ENCODE peak calls at places on chromosomes 7 and 10, in ten cellular contexts. Y is amygdala; P is T-cell; M is stimulated activated CD8-positive, alpha-beta memory T cell treated with anti-CD3 and anti-CD28 coated beads, Interleukin-15, amount 100 ng/mL, for 1 hour; X is brain microvascular endothelial cell; S is mucosa of gallbladder; C is non-pigmented ciliary epithelial cell; J is psoas muscle; D is NCI-H2171 treated with DMSO at 0.1 percent for 48 hours; Z is activated CD4-positive, alpha-beta T cell treated with anti-CD3 and anti-CD28 coated beads for 4 hours. T is an unnamed sample.

GRCh38 chr10:947051-947450 is 15.5 kb upstream of the LARP4B start:
- DNase-seq in J (no peak), M (no peak), Y (no peak), Z (no peak), S (no peak), D (no peak), C (no peak), P (no peak), X (no peak), T (no peak)

GRCh38 chr7:38424750-38425463 is 151.5 kb upstream of the TARP start:
- DNase-seq in P (no peak), M (no peak), Z (no peak), J (no peak), D (peak), C (no peak), X (no peak), S (no peak), Y (no peak), T (no peak)

GRCh38 chr10:964321-964987 is 23.8 kb upstream of the GTPBP4 start:
- DNase-seq in J (no peak), M (no peak), D (no peak), C (no peak), X (no peak), P (no peak), Y (no peak), S (no peak), Z (no peak), T (no peak)

GRCh38 chr10:78950656-78951587 is 117.8 kb upstream of the ZMIZ1 start:
- DNase-seq in J (no peak), D (peak), Y (no peak), C (no peak), M (no peak), S (no peak), X (no peak), P (no peak), Z (no peak), T (no peak)

GRCh38 chr10:70227548-70228320 is 5.5 kb downstream of the PPA1 start:
- DNase-seq in Y (no peak), M (no peak), C (no peak), Z (no peak), X (no peak), S (peak), D (peak), J (no peak), P (no peak), T (no peak)

GRCh38 chr7:73762659-73762999 is 7.4 kb downstream of the CLDN3 start:
- DNase-seq in M (no peak), Z (no peak), X (no peak), P (no peak), S (no peak), Y (no peak), J (no peak), C (no peak), D (no peak), T (no peak)

GRCh38 chr10:118721005-118721876 is 33.5 kb downstream of the CACUL1 start:
- DNase-seq in Y (no peak), J (no peak), X (peak), Z (peak), P (peak), M (peak), C (no peak), D (peak), S (peak), T (peak)

GRCh38 chr10:43125274-43125845 is 12.9 kb upstream of the CSGALNACT2 start:
- DNase-seq in P (no peak), S (no peak), M (no peak), J (no peak), D (no peak), C (no peak), Z (no peak), Y (no peak), X (no peak), T (no peak)

GRCh38 chr10:124120410-124121061 is 27.1 kb upstream of the CHST15 start:
- DNase-seq in Z (no peak), J (no peak), C (no peak), M (no peak), S (no peak), X (no peak), P (no peak), Y (no peak), D (no peak), T (no peak)

GRCh38 chr7:44191171-44191570 is 1.9 kb upstream of the GCK start:
- DNase-seq in C (no peak), P (no peak), Y (no peak), S (no peak), M (no peak), Z (no peak), J (no peak), X (no peak), D (no peak), T (no peak)

GRCh38 chr10:48800283-48800675 is 115.6 kb downstream of the WDFY4 start:
- DNase-seq in P (no peak), C (no peak), J (no peak), D (no peak), X (no peak), Z (no peak), Y (no peak), S (no peak), M (no peak), T (no peak)

GRCh38 chr10:113704637-113705343 is 25.1 kb downstream of the CASP7 start:
- DNase-seq in C (no peak), Y (no peak), Z (peak), D (peak), M (no peak), J (no peak), S (no peak), P (no peak), X (peak), T (peak)

GRCh38 chr10:117217196-117217761 is 20.0 kb downstream of the KCNK18 start:
- DNase-seq in D (peak), Z (no peak), S (no peak), J (no peak), C (no peak), M (no peak), P (peak), Y (no peak), X (no peak), T (no peak)

GRCh38 chr10:116170815-116171250 is 102.2 kb downstream of the GFRA1 start:
- DNase-seq in D (peak), Y (no peak), P (no peak), J (no peak), X (peak), Z (no peak), C (peak), S (no peak), M (no peak), T (no peak)

GRCh38 chr10:81093056-81093455 is 555.4 kb downstream of the SH2D4B start:
- DNase-seq in D (no peak), P (no peak), Z (no peak), Y (no peak), C (no peak), J (no peak), X (no peak), M (no peak), S (no peak), T (no peak)

GRCh38 chr10:131000244-131000643 is 311.3 kb downstream of the TCERG1L start:
- DNase-seq in P (no peak), S (no peak), Z (no peak), J (no peak), C (no peak), D (no peak), X (no peak), M (no peak), Y (no peak), T (no peak)

T was measured in substantia nigra.